ENCODE peak calls at places on chromosomes 1 and 21, in ten cellular contexts. One of them, this sample, is unnamed.

GRCh38 chr1:183913556-183913955 is 108.6 kb downstream of the RGL1 start:
- DNase-seq in NB4: no peak
- DNase-seq in astrocyte of the cerebellum: no peak
- DNase-seq in stimulated activated CD4-positive, alpha-beta T cell treated with anti-CD3 and anti-CD28 coated beads, Interleukin-1b, Interleukin-23, amount 100 ng/mL, for 4 hours: no peak
- DNase-seq in choroid plexus epithelial cell: no peak
- DNase-seq in activated CD4-positive, alpha-beta T cell treated with anti-CD3 and anti-CD28 coated beads for 36 hours: no peak
- DNase-seq in lower leg skin: no peak
- DNase-seq in H9: no peak
- DNase-seq in posterior vena cava: no peak
- DNase-seq in iris pigment epithelial cell: no peak
- DNase-seq in this sample: no peak

GRCh38 chr1:198201956-198202784 is 45.4 kb downstream of the NEK7 start:
- DNase-seq in posterior vena cava: no peak
- DNase-seq in lower leg skin: no peak
- DNase-seq in stimulated activated CD4-positive, alpha-beta T cell treated with anti-CD3 and anti-CD28 coated beads, Interleukin-1b, Interleukin-23, amount 100 ng/mL, for 4 hours: no peak
- DNase-seq in NB4: no peak
- DNase-seq in activated CD4-positive, alpha-beta T cell treated with anti-CD3 and anti-CD28 coated beads for 36 hours: peak
- DNase-seq in choroid plexus epithelial cell: no peak
- DNase-seq in iris pigment epithelial cell: no peak
- DNase-seq in astrocyte of the cerebellum: no peak
- DNase-seq in H9: no peak
- DNase-seq in this sample: no peak

GRCh38 chr1:77524038-77524437 is 158.4 kb downstream of the ZZZ3 start:
- DNase-seq in H9: no peak
- DNase-seq in choroid plexus epithelial cell: no peak
- DNase-seq in iris pigment epithelial cell: no peak
- DNase-seq in activated CD4-positive, alpha-beta T cell treated with anti-CD3 and anti-CD28 coated beads for 36 hours: no peak
- DNase-seq in NB4: no peak
- DNase-seq in astrocyte of the cerebellum: no peak
- DNase-seq in stimulated activated CD4-positive, alpha-beta T cell treated with anti-CD3 and anti-CD28 coated beads, Interleukin-1b, Interleukin-23, amount 100 ng/mL, for 4 hours: no peak
- DNase-seq in posterior vena cava: no peak
- DNase-seq in lower leg skin: no peak
- DNase-seq in this sample: no peak

GRCh38 chr21:42031816-42032215 is 21.7 kb upstream of the ZBTB21 start:
- DNase-seq in stimulated activated CD4-positive, alpha-beta T cell treated with anti-CD3 and anti-CD28 coated beads, Interleukin-1b, Interleukin-23, amount 100 ng/mL, for 4 hours: no peak
- DNase-seq in NB4: no peak
- DNase-seq in astrocyte of the cerebellum: no peak
- DNase-seq in iris pigment epithelial cell: no peak
- DNase-seq in posterior vena cava: no peak
- DNase-seq in lower leg skin: no peak
- DNase-seq in choroid plexus epithelial cell: no peak
- DNase-seq in activated CD4-positive, alpha-beta T cell treated with anti-CD3 and anti-CD28 coated beads for 36 hours: no peak
- DNase-seq in H9: no peak
- DNase-seq in this sample: no peak

GRCh38 chr1:89786628-89787214 is 34.1 kb upstream of the LRRC8D start:
- DNase-seq in activated CD4-positive, alpha-beta T cell treated with anti-CD3 and anti-CD28 coated beads for 36 hours: no peak
- DNase-seq in posterior vena cava: no peak
- DNase-seq in lower leg skin: no peak
- DNase-seq in astrocyte of the cerebellum: no peak
- DNase-seq in choroid plexus epithelial cell: no peak
- DNase-seq in NB4: no peak
- DNase-seq in stimulated activated CD4-positive, alpha-beta T cell treated with anti-CD3 and anti-CD28 coated beads, Interleukin-1b, Interleukin-23, amount 100 ng/mL, for 4 hours: no peak
- DNase-seq in iris pigment epithelial cell: no peak
- DNase-seq in H9: no peak
- DNase-seq in this sample: no peak

GRCh38 chr1:235923466-235924008 is 56.8 kb upstream of the LYST start:
- DNase-seq in NB4: no peak
- DNase-seq in iris pigment epithelial cell: no peak
- DNase-seq in posterior vena cava: no peak
- DNase-seq in H9: no peak
- DNase-seq in lower leg skin: no peak
- DNase-seq in choroid plexus epithelial cell: peak
- DNase-seq in activated CD4-positive, alpha-beta T cell treated with anti-CD3 and anti-CD28 coated beads for 36 hours: peak
- DNase-seq in astrocyte of the cerebellum: no peak
- DNase-seq in stimulated activated CD4-positive, alpha-beta T cell treated with anti-CD3 and anti-CD28 coated beads, Interleukin-1b, Interleukin-23, amount 100 ng/mL, for 4 hours: no peak
- DNase-seq in this sample: no peak

GRCh38 chr1:107678993-107679392 is 286.0 kb downstream of the VAV3 start:
- DNase-seq in astrocyte of the cerebellum: no peak
- DNase-seq in stimulated activated CD4-positive, alpha-beta T cell treated with anti-CD3 and anti-CD28 coated beads, Interleukin-1b, Interleukin-23, amount 100 ng/mL, for 4 hours: no peak
- DNase-seq in NB4: no peak
- DNase-seq in activated CD4-positive, alpha-beta T cell treated with anti-CD3 and anti-CD28 coated beads for 36 hours: no peak
- DNase-seq in H9: no peak
- DNase-seq in choroid plexus epithelial cell: no peak
- DNase-seq in posterior vena cava: no peak
- DNase-seq in iris pigment epithelial cell: no peak
- DNase-seq in lower leg skin: no peak
- DNase-seq in this sample: no peak

GRCh38 chr1:12406218-12407021 is 176.6 kb downstream of the VPS13D start:
- DNase-seq in astrocyte of the cerebellum: no peak
- DNase-seq in NB4: peak
- DNase-seq in activated CD4-positive, alpha-beta T cell treated with anti-CD3 and anti-CD28 coated beads for 36 hours: no peak
- DNase-seq in stimulated activated CD4-positive, alpha-beta T cell treated with anti-CD3 and anti-CD28 coated beads, Interleukin-1b, Interleukin-23, amount 100 ng/mL, for 4 hours: no peak
- DNase-seq in lower leg skin: no peak
- DNase-seq in posterior vena cava: no peak
- DNase-seq in choroid plexus epithelial cell: peak
- DNase-seq in H9: no peak
- DNase-seq in iris pigment epithelial cell: peak
- DNase-seq in this sample: no peak

GRCh38 chr1:20496241-20496661 is 10.2 kb upstream of the CAMK2N1 start:
- DNase-seq in stimulated activated CD4-positive, alpha-beta T cell treated with anti-CD3 and anti-CD28 coated beads, Interleukin-1b, Interleukin-23, amount 100 ng/mL, for 4 hours: no peak
- DNase-seq in activated CD4-positive, alpha-beta T cell treated with anti-CD3 and anti-CD28 coated beads for 36 hours: peak
- DNase-seq in choroid plexus epithelial cell: peak
- DNase-seq in iris pigment epithelial cell: peak
- DNase-seq in posterior vena cava: no peak
- DNase-seq in H9: no peak
- DNase-seq in astrocyte of the cerebellum: peak
- DNase-seq in lower leg skin: no peak
- DNase-seq in NB4: no peak
- DNase-seq in this sample: no peak

GRCh38 chr1:222454782-222455181 is 93.1 kb downstream of the HHIPL2 start:
- DNase-seq in posterior vena cava: no peak
- DNase-seq in lower leg skin: peak
- DNase-seq in activated CD4-positive, alpha-beta T cell treated with anti-CD3 and anti-CD28 coated beads for 36 hours: peak
- DNase-seq in stimulated activated CD4-positive, alpha-beta T cell treated with anti-CD3 and anti-CD28 coated beads, Interleukin-1b, Interleukin-23, amount 100 ng/mL, for 4 hours: no peak
- DNase-seq in H9: peak
- DNase-seq in NB4: no peak
- DNase-seq in iris pigment epithelial cell: no peak
- DNase-seq in choroid plexus epithelial cell: no peak
- DNase-seq in astrocyte of the cerebellum: no peak
- DNase-seq in this sample: no peak

GRCh38 chr1:36008546-36009197 is 75.2 kb upstream of the TEKT2 start:
- DNase-seq in astrocyte of the cerebellum: peak
- DNase-seq in activated CD4-positive, alpha-beta T cell treated with anti-CD3 and anti-CD28 coated beads for 36 hours: peak
- DNase-seq in iris pigment epithelial cell: peak
- DNase-seq in choroid plexus epithelial cell: peak
- DNase-seq in H9: no peak
- DNase-seq in posterior vena cava: no peak
- DNase-seq in lower leg skin: no peak
- DNase-seq in NB4: no peak
- DNase-seq in stimulated activated CD4-positive, alpha-beta T cell treated with anti-CD3 and anti-CD28 coated beads, Interleukin-1b, Interleukin-23, amount 100 ng/mL, for 4 hours: no peak
- DNase-seq in this sample: no peak

GRCh38 chr1:245288796-245289195 is 134.0 kb downstream of the KIF26B start:
- DNase-seq in lower leg skin: no peak
- DNase-seq in activated CD4-positive, alpha-beta T cell treated with anti-CD3 and anti-CD28 coated beads for 36 hours: no peak
- DNase-seq in NB4: no peak
- DNase-seq in astrocyte of the cerebellum: no peak
- DNase-seq in stimulated activated CD4-positive, alpha-beta T cell treated with anti-CD3 and anti-CD28 coated beads, Interleukin-1b, Interleukin-23, amount 100 ng/mL, for 4 hours: no peak
- DNase-seq in iris pigment epithelial cell: no peak
- DNase-seq in H9: no peak
- DNase-seq in choroid plexus epithelial cell: no peak
- DNase-seq in posterior vena cava: no peak
- DNase-seq in this sample: no peak

GRCh38 chr1:169601096-169601881 is 15.0 kb upstream of the F5 start:
- DNase-seq in H9: no peak
- DNase-seq in stimulated activated CD4-positive, alpha-beta T cell treated with anti-CD3 and anti-CD28 coated beads, Interleukin-1b, Interleukin-23, amount 100 ng/mL, for 4 hours: no peak
- DNase-seq in posterior vena cava: no peak
- DNase-seq in astrocyte of the cerebellum: peak
- DNase-seq in choroid plexus epithelial cell: peak
- DNase-seq in iris pigment epithelial cell: peak
- DNase-seq in lower leg skin: no peak
- DNase-seq in activated CD4-positive, alpha-beta T cell treated with anti-CD3 and anti-CD28 coated beads for 36 hours: no peak
- DNase-seq in NB4: peak
- DNase-seq in this sample: no peak

GRCh38 chr1:198754670-198755069 is 115.8 kb downstream of the PTPRC start:
- DNase-seq in activated CD4-positive, alpha-beta T cell treated with anti-CD3 and anti-CD28 coated beads for 36 hours: no peak
- DNase-seq in choroid plexus epithelial cell: no peak
- DNase-seq in lower leg skin: no peak
- DNase-seq in stimulated activated CD4-positive, alpha-beta T cell treated with anti-CD3 and anti-CD28 coated beads, Interleukin-1b, Interleukin-23, amount 100 ng/mL, for 4 hours: no peak
- DNase-seq in astrocyte of the cerebellum: no peak
- DNase-seq in H9: no peak
- DNase-seq in NB4: no peak
- DNase-seq in iris pigment epithelial cell: no peak
- DNase-seq in posterior vena cava: no peak
- DNase-seq in this sample: no peak

GRCh38 chr21:27477321-27477720 is 510.4 kb upstream of the ADAMTS5 start:
- DNase-seq in NB4: no peak
- DNase-seq in H9: no peak
- DNase-seq in lower leg skin: no peak
- DNase-seq in activated CD4-positive, alpha-beta T cell treated with anti-CD3 and anti-CD28 coated beads for 36 hours: no peak
- DNase-seq in astrocyte of the cerebellum: no peak
- DNase-seq in stimulated activated CD4-positive, alpha-beta T cell treated with anti-CD3 and anti-CD28 coated beads, Interleukin-1b, Interleukin-23, amount 100 ng/mL, for 4 hours: no peak
- DNase-seq in iris pigment epithelial cell: peak
- DNase-seq in posterior vena cava: no peak
- DNase-seq in choroid plexus epithelial cell: no peak
- DNase-seq in this sample: no peak

GRCh38 chr21:42991992-42992740 is 17.8 kb downstream of the PKNOX1 start:
- DNase-seq in lower leg skin: no peak
- DNase-seq in H9: peak
- DNase-seq in NB4: peak
- DNase-seq in iris pigment epithelial cell: peak
- DNase-seq in activated CD4-positive, alpha-beta T cell treated with anti-CD3 and anti-CD28 coated beads for 36 hours: no peak
- DNase-seq in posterior vena cava: peak
- DNase-seq in astrocyte of the cerebellum: peak
- DNase-seq in stimulated activated CD4-positive, alpha-beta T cell treated with anti-CD3 and anti-CD28 coated beads, Interleukin-1b, Interleukin-23, amount 100 ng/mL, for 4 hours: no peak
- DNase-seq in choroid plexus epithelial cell: peak
- DNase-seq in this sample: no peak

GRCh38 chr1:186708578-186709203 is 28.5 kb upstream of the PTGS2 start:
- DNase-seq in iris pigment epithelial cell: peak
- DNase-seq in posterior vena cava: no peak
- DNase-seq in H9: no peak
- DNase-seq in choroid plexus epithelial cell: peak
- DNase-seq in activated CD4-positive, alpha-beta T cell treated with anti-CD3 and anti-CD28 coated beads for 36 hours: no peak
- DNase-seq in astrocyte of the cerebellum: no peak
- DNase-seq in NB4: no peak
- DNase-seq in lower leg skin: no peak
- DNase-seq in stimulated activated CD4-positive, alpha-beta T cell treated with anti-CD3 and anti-CD28 coated beads, Interleukin-1b, Interleukin-23, amount 100 ng/mL, for 4 hours: no peak
- DNase-seq in this sample: no peak

GRCh38 chr1:53075761-53076163 is 13.7 kb downstream of the PODN start:
- DNase-seq in posterior vena cava: peak
- DNase-seq in lower leg skin: no peak
- DNase-seq in H9: no peak
- DNase-seq in activated CD4-positive, alpha-beta T cell treated with anti-CD3 and anti-CD28 coated beads for 36 hours: no peak
- DNase-seq in stimulated activated CD4-positive, alpha-beta T cell treated with anti-CD3 and anti-CD28 coated beads, Interleukin-1b, Interleukin-23, amount 100 ng/mL, for 4 hours: no peak
- DNase-seq in astrocyte of the cerebellum: no peak
- DNase-seq in iris pigment epithelial cell: no peak
- DNase-seq in choroid plexus epithelial cell: no peak
- DNase-seq in NB4: no peak
- DNase-seq in this sample: no peak

GRCh38 chr1:39646232-39647081 is 7.0 kb upstream of the HEYL start:
- DNase-seq in astrocyte of the cerebellum: no peak
- DNase-seq in activated CD4-positive, alpha-beta T cell treated with anti-CD3 and anti-CD28 coated beads for 36 hours: no peak
- DNase-seq in choroid plexus epithelial cell: peak
- DNase-seq in NB4: peak
- DNase-seq in lower leg skin: no peak
- DNase-seq in posterior vena cava: peak
- DNase-seq in stimulated activated CD4-positive, alpha-beta T cell treated with anti-CD3 and anti-CD28 coated beads, Interleukin-1b, Interleukin-23, amount 100 ng/mL, for 4 hours: no peak
- DNase-seq in H9: peak
- DNase-seq in iris pigment epithelial cell: peak
- DNase-seq in this sample: no peak

GRCh38 chr1:75954594-75954993 is 22.4 kb upstream of the ASB17 start:
- DNase-seq in activated CD4-positive, alpha-beta T cell treated with anti-CD3 and anti-CD28 coated beads for 36 hours: no peak
- DNase-seq in H9: no peak
- DNase-seq in iris pigment epithelial cell: peak
- DNase-seq in astrocyte of the cerebellum: no peak
- DNase-seq in NB4: no peak
- DNase-seq in lower leg skin: no peak
- DNase-seq in posterior vena cava: no peak
- DNase-seq in choroid plexus epithelial cell: peak
- DNase-seq in stimulated activated CD4-positive, alpha-beta T cell treated with anti-CD3 and anti-CD28 coated beads, Interleukin-1b, Interleukin-23, amount 100 ng/mL, for 4 hours: no peak
- DNase-seq in this sample: no peak

GRCh38 chr1:6424619-6425593 is at the start of gene ESPN:
- DNase-seq in choroid plexus epithelial cell: no peak
- DNase-seq in iris pigment epithelial cell: no peak
- DNase-seq in stimulated activated CD4-positive, alpha-beta T cell treated with anti-CD3 and anti-CD28 coated beads, Interleukin-1b, Interleukin-23, amount 100 ng/mL, for 4 hours: no peak
- DNase-seq in H9: no peak
- DNase-seq in posterior vena cava: no peak
- DNase-seq in lower leg skin: no peak
- DNase-seq in astrocyte of the cerebellum: no peak
- DNase-seq in NB4: peak
- DNase-seq in activated CD4-positive, alpha-beta T cell treated with anti-CD3 and anti-CD28 coated beads for 36 hours: no peak
- DNase-seq in this sample: no peak

GRCh38 chr21:44371596-44371995 is 18.2 kb downstream of the TRPM2 start:
- DNase-seq in lower leg skin: no peak
- DNase-seq in H9: no peak
- DNase-seq in posterior vena cava: peak
- DNase-seq in stimulated activated CD4-positive, alpha-beta T cell treated with anti-CD3 and anti-CD28 coated beads, Interleukin-1b, Interleukin-23, amount 100 ng/mL, for 4 hours: no peak
- DNase-seq in astrocyte of the cerebellum: no peak
- DNase-seq in NB4: no peak
- DNase-seq in iris pigment epithelial cell: no peak
- DNase-seq in activated CD4-positive, alpha-beta T cell treated with anti-CD3 and anti-CD28 coated beads for 36 hours: no peak
- DNase-seq in choroid plexus epithelial cell: no peak
- DNase-seq in this sample: no peak

GRCh38 chr1:181077576-181078242 is 10.8 kb upstream of the IER5 start:
- DNase-seq in posterior vena cava: no peak
- DNase-seq in iris pigment epithelial cell: peak
- DNase-seq in astrocyte of the cerebellum: no peak
- DNase-seq in activated CD4-positive, alpha-beta T cell treated with anti-CD3 and anti-CD28 coated beads for 36 hours: no peak
- DNase-seq in NB4: no peak
- DNase-seq in choroid plexus epithelial cell: peak
- DNase-seq in lower leg skin: no peak
- DNase-seq in stimulated activated CD4-positive, alpha-beta T cell treated with anti-CD3 and anti-CD28 coated beads, Interleukin-1b, Interleukin-23, amount 100 ng/mL, for 4 hours: no peak
- DNase-seq in H9: no peak
- DNase-seq in this sample: no peak

GRCh38 chr1:41239988-41240610 is 2.0 kb downstream of the SCMH1 start:
- DNase-seq in lower leg skin: no peak
- DNase-seq in iris pigment epithelial cell: peak
- DNase-seq in activated CD4-positive, alpha-beta T cell treated with anti-CD3 and anti-CD28 coated beads for 36 hours: no peak
- DNase-seq in posterior vena cava: no peak
- DNase-seq in astrocyte of the cerebellum: peak
- DNase-seq in stimulated activated CD4-positive, alpha-beta T cell treated with anti-CD3 and anti-CD28 coated beads, Interleukin-1b, Interleukin-23, amount 100 ng/mL, for 4 hours: no peak
- DNase-seq in H9: no peak
- DNase-seq in choroid plexus epithelial cell: peak
- DNase-seq in NB4: peak
- DNase-seq in this sample: no peak

GRCh38 chr21:38913120-38913975 is 107.6 kb downstream of the ETS2 start:
- DNase-seq in H9: peak
- DNase-seq in posterior vena cava: peak
- DNase-seq in NB4: no peak
- DNase-seq in astrocyte of the cerebellum: peak
- DNase-seq in iris pigment epithelial cell: peak
- DNase-seq in choroid plexus epithelial cell: peak
- DNase-seq in activated CD4-positive, alpha-beta T cell treated with anti-CD3 and anti-CD28 coated beads for 36 hours: peak
- DNase-seq in lower leg skin: peak
- DNase-seq in stimulated activated CD4-positive, alpha-beta T cell treated with anti-CD3 and anti-CD28 coated beads, Interleukin-1b, Interleukin-23, amount 100 ng/mL, for 4 hours: no peak
- DNase-seq in this sample: peak

GRCh38 chr1:232737917-232738316 is 67.3 kb upstream of the MAP10 start:
- DNase-seq in H9: no peak
- DNase-seq in iris pigment epithelial cell: no peak
- DNase-seq in astrocyte of the cerebellum: no peak
- DNase-seq in posterior vena cava: no peak
- DNase-seq in lower leg skin: no peak
- DNase-seq in NB4: no peak
- DNase-seq in choroid plexus epithelial cell: no peak
- DNase-seq in activated CD4-positive, alpha-beta T cell treated with anti-CD3 and anti-CD28 coated beads for 36 hours: no peak
- DNase-seq in stimulated activated CD4-positive, alpha-beta T cell treated with anti-CD3 and anti-CD28 coated beads, Interleukin-1b, Interleukin-23, amount 100 ng/mL, for 4 hours: no peak
- DNase-seq in this sample: no peak

GRCh38 chr1:28436211-28436769 is 66.8 kb downstream of the PHACTR4 start:
- DNase-seq in stimulated activated CD4-positive, alpha-beta T cell treated with anti-CD3 and anti-CD28 coated beads, Interleukin-1b, Interleukin-23, amount 100 ng/mL, for 4 hours: no peak
- DNase-seq in astrocyte of the cerebellum: no peak
- DNase-seq in H9: no peak
- DNase-seq in iris pigment epithelial cell: no peak
- DNase-seq in activated CD4-positive, alpha-beta T cell treated with anti-CD3 and anti-CD28 coated beads for 36 hours: peak
- DNase-seq in NB4: no peak
- DNase-seq in lower leg skin: no peak
- DNase-seq in choroid plexus epithelial cell: no peak
- DNase-seq in posterior vena cava: no peak
- DNase-seq in this sample: no peak

GRCh38 chr1:186572509-186572908 is 107.7 kb downstream of the PTGS2 start:
- DNase-seq in NB4: no peak
- DNase-seq in choroid plexus epithelial cell: no peak
- DNase-seq in posterior vena cava: no peak
- DNase-seq in activated CD4-positive, alpha-beta T cell treated with anti-CD3 and anti-CD28 coated beads for 36 hours: no peak
- DNase-seq in lower leg skin: no peak
- DNase-seq in H9: no peak
- DNase-seq in astrocyte of the cerebellum: no peak
- DNase-seq in stimulated activated CD4-positive, alpha-beta T cell treated with anti-CD3 and anti-CD28 coated beads, Interleukin-1b, Interleukin-23, amount 100 ng/mL, for 4 hours: no peak
- DNase-seq in iris pigment epithelial cell: no peak
- DNase-seq in this sample: no peak

This sample was measured in hypothalamus.